ENCODE peak calls at places on chromosome 3, in five cellular contexts. H is AG04450; B is stimulated activated CD4-positive, alpha-beta T cell treated with anti-CD3 and anti-CD28 coated beads, Interleukin-2, amount 100 ng/mL, for 48 hours; D is activated naive CD4-positive, alpha-beta T cell; M is stimulated activated CD8-positive, alpha-beta memory T cell treated with anti-CD3 and anti-CD28 coated beads, Interleukin-12 subunit alpha, Interleukin-12 subunit beta, amount 100 ng/mL, for 4 hours. G is an unnamed sample.
A peak's percentile ranks its signal among the peaks of the same experiment; 100 is the strongest.

GRCh38 chr3:194577985-194578905 is 55.0 kb downstream of the TMEM44 start:
- DNase-seq in H (no peak), M (peak; percentile 17), D (no peak), B (no peak), G (no peak)

GRCh38 chr3:155334897-155335883 is 41.7 kb upstream of the STRIT1 start:
- DNase-seq in D (no peak), B (no peak), M (no peak), H (no peak), G (no peak)

GRCh38 chr3:21645121-21645897 is 105.7 kb downstream of the ZNF385D start:
- DNase-seq in B (no peak), D (no peak), H (no peak), M (no peak), G (no peak)

GRCh38 chr3:57826286-57826951 is 70.3 kb downstream of the SLMAP start:
- DNase-seq in D (no peak), H (no peak), M (no peak), B (no peak), G (no peak)

GRCh38 chr3:41317718-41318117 is 118.4 kb downstream of the CTNNB1 start:
- DNase-seq in H (no peak), D (no peak), M (no peak), B (no peak), G (no peak)

GRCh38 chr3:59317386-59317785 is 267.6 kb upstream of the CFAP20DC start:
- DNase-seq in D (no peak), M (no peak), B (no peak), H (no peak), G (no peak)

GRCh38 chr3:37417297-37418082 is 243.1 kb upstream of the LRRFIP2 start:
- DNase-seq in B (no peak), D (no peak), M (no peak), H (no peak), G (no peak)

GRCh38 chr3:146503459-146504202 is 34.3 kb upstream of the PLSCR2 start:
- DNase-seq in H (peak; percentile 85), D (no peak), M (no peak), B (peak; percentile 10), G (no peak)

GRCh38 chr3:130849111-130849552 is 44.8 kb upstream of the ATP2C1 start:
- DNase-seq in M (no peak), H (no peak), D (no peak), B (no peak), G (no peak)

GRCh38 chr3:193944161-193944884 is 191.6 kb upstream of the HES1 start:
- DNase-seq in H (no peak), M (no peak), B (no peak), D (no peak), G (no peak)

GRCh38 chr3:171904829-171905228 is 61.7 kb downstream of the TMEM212 start:
- DNase-seq in B (no peak), D (no peak), H (no peak), M (no peak), G (no peak)

GRCh38 chr3:124829175-124829818 is 57.9 kb downstream of the ITGB5 start:
- DNase-seq in H (no peak), B (no peak), M (no peak), D (no peak), G (no peak)

GRCh38 chr3:55524565-55525244 is 37.6 kb upstream of the WNT5A start:
- DNase-seq in B (no peak), M (no peak), H (no peak), D (no peak), G (no peak)

GRCh38 chr3:35088943-35089342 is 550.4 kb upstream of the ARPP21 start:
- DNase-seq in D (no peak), B (no peak), M (no peak), H (no peak), G (no peak)

GRCh38 chr3:78820497-78820896 is 947.3 kb downstream of the ROBO1 start:
- DNase-seq in B (no peak), M (no peak), D (no peak), H (no peak), G (no peak)